ENCODE peak calls at places on chromosomes 5 and 9, in nine cellular contexts. K is NCI-H524; X is mucosa of gallbladder; D is retina; U is stimulated activated CD8-positive, alpha-beta memory T cell treated with anti-CD3 and anti-CD28 coated beads, Interleukin-2, amount 100 ng/mL, for 48 hours; H is T-helper 9 cell; J is DMS153; P is KG1; R is naive B cell. C is an unnamed sample.
A peak's percentile ranks its signal among the peaks of the same experiment; 100 is the strongest.

GRCh38 chr9:34550016-34550680 is 27.4 kb upstream of the ENHO start:
- DNase-seq in K (no peak), X (no peak), D (no peak), U (no peak), H (no peak), J (no peak), P (no peak), R (no peak), C (no peak)

GRCh38 chr5:117719413-117719812 is 1144.8 kb upstream of the SEMA6A start:
- DNase-seq in K (no peak), X (no peak), D (no peak), U (no peak), H (no peak), J (no peak), P (no peak), R (no peak), C (no peak)

GRCh38 chr9:133160742-133161541 is 2.8 kb downstream of the GBGT1 start:
- DNase-seq in K (peak; percentile 36), X (peak; percentile 74), D (peak; percentile 49), U (no peak), H (no peak), J (no peak), P (peak; percentile 33), R (no peak), C (no peak)

GRCh38 chr5:91956738-91957137 is 573.6 kb upstream of the ARRDC3 start:
- DNase-seq in K (no peak), X (no peak), D (peak; percentile 15), U (no peak), H (no peak), J (no peak), P (no peak), R (no peak), C (no peak)

GRCh38 chr9:94533155-94533554 is 21.7 kb upstream of the PCAT7 start:
- DNase-seq in K (no peak), X (no peak), D (no peak), U (no peak), H (no peak), J (no peak), P (no peak), R (no peak), C (no peak)

GRCh38 chr5:91449083-91449482 is 66.0 kb upstream of the ARRDC3 start:
- DNase-seq in K (no peak), X (no peak), D (no peak), U (no peak), H (no peak), J (no peak), P (no peak), R (no peak), C (no peak)

GRCh38 chr5:75364571-75365280 is 27.7 kb downstream of the HMGCR start:
- DNase-seq in K (peak; percentile 5), X (no peak), D (peak; percentile 15), U (no peak), H (no peak), J (no peak), P (no peak), R (no peak), C (no peak)

GRCh38 chr5:7850241-7850532 is 746 bp downstream of the CFAP90 start:
- DNase-seq in K (no peak), X (no peak), D (no peak), U (no peak), H (no peak), J (no peak), P (no peak), R (no peak), C (no peak)

GRCh38 chr5:135488727-135489465 is 36.7 kb upstream of the TIFAB start:
- DNase-seq in K (peak; percentile 88), X (no peak), D (peak; percentile 93), U (no peak), H (no peak), J (peak; percentile 44), P (no peak), R (no peak), C (no peak)

GRCh38 chr9:126373241-126373640 is 46.6 kb downstream of the MVB12B start:
- DNase-seq in K (peak; percentile 71), X (no peak), D (no peak), U (no peak), H (no peak), J (no peak), P (no peak), R (no peak), C (no peak)

GRCh38 chr9:96720435-96720834 is 57.5 kb downstream of the ZNF510 start:
- DNase-seq in K (no peak), X (no peak), D (no peak), U (no peak), H (no peak), J (no peak), P (no peak), R (no peak), C (no peak)

GRCh38 chr5:104661256-104661655 is 1098.7 kb upstream of the NUDT12 start:
- DNase-seq in K (no peak), X (no peak), D (no peak), U (no peak), H (no peak), J (no peak), P (no peak), R (no peak), C (no peak)

GRCh38 chr9:2041736-2042135 is 26.6 kb downstream of the SMARCA2 start:
- DNase-seq in K (no peak), X (no peak), D (no peak), U (no peak), H (no peak), J (no peak), P (no peak), R (no peak), C (no peak)

GRCh38 chr9:125888220-125888619 is 141.0 kb downstream of the PBX3 start:
- DNase-seq in K (no peak), X (no peak), D (no peak), U (no peak), H (no peak), J (no peak), P (peak; percentile 29), R (no peak), C (no peak)

GRCh38 chr5:132215329-132215728 is 12.3 kb downstream of the P4HA2 start:
- DNase-seq in K (no peak), X (peak; percentile 91), D (no peak), U (no peak), H (no peak), J (no peak), P (no peak), R (no peak), C (no peak)

GRCh38 chr5:5158472-5158895 is 18.4 kb downstream of the ADAMTS16 start:
- DNase-seq in K (no peak), X (no peak), D (no peak), U (no peak), H (no peak), J (no peak), P (no peak), R (no peak), C (no peak)

GRCh38 chr5:77379558-77380061 is 112.5 kb downstream of the WDR41 start:
- DNase-seq in K (no peak), X (no peak), D (no peak), U (no peak), H (no peak), J (no peak), P (no peak), R (no peak), C (no peak)

GRCh38 chr5:140608730-140609520 is 24.1 kb downstream of the CD14 start:
- DNase-seq in K (no peak), X (peak; percentile 34), D (no peak), U (no peak), H (no peak), J (no peak), P (no peak), R (no peak), C (no peak)

GRCh38 chr5:163434410-163434866 is 3.0 kb upstream of the CCNG1 start:
- DNase-seq in K (no peak), X (no peak), D (no peak), U (no peak), H (no peak), J (no peak), P (no peak), R (no peak), C (peak; percentile 62)

GRCh38 chr5:174093132-174093531 is 47.6 kb downstream of the NSG2 start:
- DNase-seq in K (no peak), X (no peak), D (no peak), U (no peak), H (no peak), J (no peak), P (no peak), R (no peak), C (no peak)

GRCh38 chr9:100589582-100589981 is 11.7 kb downstream of the CAVIN4 start:
- DNase-seq in K (no peak), X (no peak), D (no peak), U (no peak), H (no peak), J (no peak), P (no peak), R (no peak), C (no peak)

GRCh38 chr9:121222524-121223171 is 21.0 kb upstream of the RAB14 start:
- DNase-seq in K (peak; percentile 35), X (no peak), D (peak; percentile 27), U (no peak), H (no peak), J (no peak), P (no peak), R (no peak), C (no peak)

GRCh38 chr9:72648811-72649414 is 127.5 kb downstream of the TMC1 start:
- DNase-seq in K (no peak), X (no peak), D (peak; percentile 6), U (no peak), H (no peak), J (no peak), P (no peak), R (no peak), C (no peak)

GRCh38 chr5:125341436-125341835 is 595.0 kb upstream of the ZNF608 start:
- DNase-seq in K (no peak), X (no peak), D (no peak), U (no peak), H (no peak), J (no peak), P (no peak), R (no peak), C (no peak)

GRCh38 chr9:106738109-106738508 is 124.9 kb upstream of the ZNF462 start:
- DNase-seq in K (no peak), X (no peak), D (no peak), U (no peak), H (no peak), J (no peak), P (no peak), R (no peak), C (no peak)

GRCh38 chr5:72301557-72301956 is 18.5 kb downstream of the MRPS27 start:
- DNase-seq in K (peak; percentile 55), X (no peak), D (no peak), U (no peak), H (no peak), J (no peak), P (no peak), R (no peak), C (no peak)

GRCh38 chr9:125409217-125409636 is 147.6 kb downstream of the GAPVD1 start:
- DNase-seq in K (no peak), X (no peak), D (no peak), U (no peak), H (no peak), J (no peak), P (no peak), R (no peak), C (no peak)

GRCh38 chr5:68953151-68953884 is 140.5 kb upstream of the SLC30A5 start:
- DNase-seq in K (no peak), X (no peak), D (no peak), U (no peak), H (no peak), J (no peak), P (no peak), R (no peak), C (no peak)

GRCh38 chr9:35716236-35716635 is 15.8 kb downstream of the TLN1 start:
- DNase-seq in K (no peak), X (no peak), D (no peak), U (no peak), H (no peak), J (no peak), P (no peak), R (no peak), C (no peak)

GRCh38 chr9:135156525-135157510 is 69.3 kb downstream of the OLFM1 start:
- DNase-seq in K (no peak), X (peak; percentile 62), D (peak; percentile 75), U (no peak), H (no peak), J (no peak), P (peak; percentile 19), R (no peak), C (peak; percentile 45)

GRCh38 chr5:133921899-133922468 is 46.4 kb downstream of the C5orf15 start:
- DNase-seq in K (no peak), X (no peak), D (peak; percentile 40), U (no peak), H (no peak), J (no peak), P (no peak), R (no peak), C (no peak)